ENCODE peak calls at places on chromosomes 7 and 10, in ten cellular contexts. H, N, P, O, D, V, A, Z, Q and W are unnamed samples.
A peak's percentile ranks its signal among the peaks of the same experiment; 100 is the strongest.

GRCh38 chr10:109773818-109774440 is 149.4 kb downstream of the XPNPEP1 start:
- DNase-seq in H (no peak), N (no peak), P (no peak), O (no peak), D (no peak), V (no peak), A (peak; percentile 1), Z (no peak), Q (peak; percentile 50), W (no peak)

GRCh38 chr10:2978111-2978510 is 89.2 kb upstream of the PFKP start:
- DNase-seq in H (no peak), N (no peak), P (no peak), O (no peak), D (no peak), V (no peak), A (peak; percentile 52), Z (peak; percentile 58), Q (peak; percentile 68), W (no peak)

GRCh38 chr10:114320249-114321116 is 81.4 kb downstream of the VWA2 start:
- DNase-seq in H (no peak), N (no peak), P (no peak), O (no peak), D (no peak), V (no peak), A (no peak), Z (no peak), Q (no peak), W (no peak)

GRCh38 chr10:132232553-132232949 is 45.8 kb downstream of the DPYSL4 start:
- DNase-seq in H (peak; percentile 20), N (peak; percentile 19), P (no peak), O (peak; percentile 26), D (no peak), V (no peak), A (no peak), Z (no peak), Q (no peak), W (no peak)

GRCh38 chr10:128860574-128860973 is 606.5 kb upstream of the MGMT start:
- DNase-seq in H (no peak), N (no peak), P (no peak), O (no peak), D (no peak), V (no peak), A (no peak), Z (no peak), Q (no peak), W (no peak)

GRCh38 chr7:16891338-16891737 is 9.6 kb upstream of the AGR3 start:
- DNase-seq in H (no peak), N (no peak), P (no peak), O (no peak), D (no peak), V (peak; percentile 13), A (peak; percentile 29), Z (no peak), Q (peak; percentile 78), W (no peak)

GRCh38 chr10:130737622-130738021 is 573.9 kb downstream of the TCERG1L start:
- DNase-seq in H (no peak), N (no peak), P (no peak), O (no peak), D (no peak), V (no peak), A (no peak), Z (no peak), Q (peak; percentile 6), W (no peak)

GRCh38 chr10:85284778-85285397 is 956.5 kb downstream of the CCSER2 start:
- DNase-seq in H (no peak), N (no peak), P (no peak), O (no peak), D (no peak), V (no peak), A (no peak), Z (no peak), Q (no peak), W (peak; percentile 59)

GRCh38 chr7:70776627-70777101 is 355.3 kb upstream of the GALNT17 start:
- DNase-seq in H (no peak), N (no peak), P (no peak), O (no peak), D (no peak), V (no peak), A (no peak), Z (peak; percentile 36), Q (no peak), W (no peak)